ENCODE peak calls at places on chromosomes 1 and 21, in seven cellular contexts. S, A, C, G, M, N and P are unnamed samples.

GRCh38 chr1:201745023-201745422 is 83.9 kb upstream of the IPO9 start:
- DNase-seq in S (no peak), A (no peak), C (no peak), G (no peak), M (no peak), N (peak; percentile 54), P (no peak)

GRCh38 chr1:69103705-69104385 is 463.9 kb upstream of the LRRC7 start:
- DNase-seq in S (no peak), A (no peak), C (no peak), G (no peak), M (no peak), N (no peak), P (no peak)

GRCh38 chr1:170619167-170620030 is 44.5 kb upstream of the PRRX1 start:
- DNase-seq in S (no peak), A (no peak), C (no peak), G (no peak), M (no peak), N (no peak), P (no peak)

GRCh38 chr21:46096997-46097825 is 701 bp upstream of the COL6A2 start:
- DNase-seq in S (no peak), A (no peak), C (no peak), G (peak; percentile 8), M (no peak), N (peak; percentile 30), P (peak; percentile 14)

GRCh38 chr1:68808351-68808750 is 311.5 kb upstream of the DEPDC1 start:
- DNase-seq in S (no peak), A (no peak), C (no peak), G (no peak), M (no peak), N (no peak), P (no peak)

GRCh38 chr1:63638471-63638870 is 45.3 kb downstream of the PGM1 start:
- DNase-seq in S (no peak), A (no peak), C (no peak), G (no peak), M (no peak), N (no peak), P (no peak)

GRCh38 chr1:41152622-41153044 is 89.5 kb downstream of the SCMH1 start:
- DNase-seq in S (no peak), A (no peak), C (peak; percentile 89), G (no peak), M (no peak), N (peak; percentile 61), P (no peak)

GRCh38 chr1:7953850-7954609 is 7.5 kb upstream of the PARK7 start:
- DNase-seq in S (peak; percentile 99), A (peak; percentile 97), C (peak; percentile 22), G (peak; percentile 96), M (peak; percentile 93), N (peak; percentile 90), P (peak; percentile 82)

GRCh38 chr1:169601096-169601881 is 15.0 kb upstream of the F5 start:
- DNase-seq in S (no peak), A (no peak), C (no peak), G (no peak), M (no peak), N (peak; percentile 15), P (no peak)